ENCODE peak calls at places on chromosomes 11 and 22, in six cellular contexts. One of them, this sample, is unnamed.

GRCh38 chr11:122285021-122285420 is 169.0 kb upstream of the BLID start:
- DNase-seq in caudate nucleus: no peak
- DNase-seq in choroid plexus epithelial cell: no peak
- DNase-seq in naive thymus-derived CD8-positive, alpha-beta T cell: no peak
- DNase-seq in left colon: no peak
- DNase-seq in neural progenitor cell: no peak
- DNase-seq in this sample: no peak

GRCh38 chr11:95688501-95689222 is 100.9 kb downstream of the FAM76B start:
- DNase-seq in left colon: no peak
- DNase-seq in caudate nucleus: no peak
- DNase-seq in choroid plexus epithelial cell: no peak
- DNase-seq in neural progenitor cell: no peak
- DNase-seq in naive thymus-derived CD8-positive, alpha-beta T cell: no peak
- DNase-seq in this sample: no peak

GRCh38 chr11:110858556-110858921 is 146.3 kb upstream of the ARHGAP20 start:
- DNase-seq in choroid plexus epithelial cell: peak; percentile 74
- DNase-seq in naive thymus-derived CD8-positive, alpha-beta T cell: no peak
- DNase-seq in neural progenitor cell: no peak
- DNase-seq in left colon: peak; percentile 27
- DNase-seq in caudate nucleus: no peak
- DNase-seq in this sample: no peak

GRCh38 chr11:19472679-19473078 is 231.9 kb upstream of the E2F8 start:
- DNase-seq in left colon: no peak
- DNase-seq in neural progenitor cell: no peak
- DNase-seq in choroid plexus epithelial cell: peak; percentile 55
- DNase-seq in naive thymus-derived CD8-positive, alpha-beta T cell: no peak
- DNase-seq in caudate nucleus: no peak
- DNase-seq in this sample: no peak

GRCh38 chr11:1494650-1495049 is 8.1 kb upstream of the MOB2 start:
- DNase-seq in neural progenitor cell: no peak
- DNase-seq in naive thymus-derived CD8-positive, alpha-beta T cell: no peak
- DNase-seq in choroid plexus epithelial cell: no peak
- DNase-seq in left colon: no peak
- DNase-seq in caudate nucleus: no peak
- DNase-seq in this sample: no peak

GRCh38 chr22:44316393-44317162 is 3.8 kb upstream of the SHISAL1 start:
- DNase-seq in neural progenitor cell: no peak
- DNase-seq in choroid plexus epithelial cell: no peak
- DNase-seq in left colon: no peak
- DNase-seq in naive thymus-derived CD8-positive, alpha-beta T cell: no peak
- DNase-seq in caudate nucleus: no peak
- DNase-seq in this sample: no peak

GRCh38 chr11:90218606-90219005 is 4.2 kb downstream of the CHORDC1 start:
- DNase-seq in caudate nucleus: no peak
- DNase-seq in choroid plexus epithelial cell: no peak
- DNase-seq in left colon: no peak
- DNase-seq in neural progenitor cell: peak; percentile 55
- DNase-seq in naive thymus-derived CD8-positive, alpha-beta T cell: no peak
- DNase-seq in this sample: no peak

GRCh38 chr22:41523464-41524221 is 20.6 kb downstream of the POLR3H start:
- DNase-seq in choroid plexus epithelial cell: peak; percentile 87
- DNase-seq in naive thymus-derived CD8-positive, alpha-beta T cell: no peak
- DNase-seq in neural progenitor cell: no peak
- DNase-seq in left colon: no peak
- DNase-seq in caudate nucleus: no peak
- DNase-seq in this sample: no peak

GRCh38 chr11:36009469-36009868 is 65.6 kb downstream of the LDLRAD3 start:
- DNase-seq in caudate nucleus: no peak
- DNase-seq in neural progenitor cell: no peak
- DNase-seq in naive thymus-derived CD8-positive, alpha-beta T cell: no peak
- DNase-seq in left colon: no peak
- DNase-seq in choroid plexus epithelial cell: peak; percentile 80
- DNase-seq in this sample: no peak